ENCODE peak calls at places on chromosome 15, in seven cellular contexts. One of them, this sample, is unnamed.

GRCh38 chr15:56794150-56794922 is 61.0 kb upstream of the ZNF280D start:
- DNase-seq in NCI-H510A treated with DMSO at 0.1 percent for 48 hours: no peak
- DNase-seq in lung microvascular endothelial cell: no peak
- DNase-seq in HFF-Myc: no peak
- DNase-seq in activated naive CD8-positive, alpha-beta T cell treated with anti-CD3 and anti-CD28 coated beads, Interleukin-2, amount 50 U/mL, for 16 hours: no peak
- DNase-seq in NAMALWA: no peak
- DNase-seq in H7: no peak
- DNase-seq in this sample: no peak

GRCh38 chr15:80072285-80072684 is 12.8 kb downstream of the ZFAND6 start:
- DNase-seq in NAMALWA: peak
- DNase-seq in HFF-Myc: peak
- DNase-seq in lung microvascular endothelial cell: peak
- DNase-seq in H7: peak
- DNase-seq in NCI-H510A treated with DMSO at 0.1 percent for 48 hours: peak
- DNase-seq in activated naive CD8-positive, alpha-beta T cell treated with anti-CD3 and anti-CD28 coated beads, Interleukin-2, amount 50 U/mL, for 16 hours: no peak
- DNase-seq in this sample: no peak

GRCh38 chr15:90864507-90864906 is 3.9 kb upstream of the FURIN start:
- DNase-seq in HFF-Myc: no peak
- DNase-seq in lung microvascular endothelial cell: no peak
- DNase-seq in NAMALWA: no peak
- DNase-seq in activated naive CD8-positive, alpha-beta T cell treated with anti-CD3 and anti-CD28 coated beads, Interleukin-2, amount 50 U/mL, for 16 hours: no peak
- DNase-seq in NCI-H510A treated with DMSO at 0.1 percent for 48 hours: peak
- DNase-seq in H7: peak
- DNase-seq in this sample: no peak

GRCh38 chr15:45550436-45550835 is 27.9 kb upstream of the SLC30A4 start:
- DNase-seq in lung microvascular endothelial cell: no peak
- DNase-seq in NCI-H510A treated with DMSO at 0.1 percent for 48 hours: no peak
- DNase-seq in activated naive CD8-positive, alpha-beta T cell treated with anti-CD3 and anti-CD28 coated beads, Interleukin-2, amount 50 U/mL, for 16 hours: no peak
- DNase-seq in HFF-Myc: no peak
- DNase-seq in NAMALWA: no peak
- DNase-seq in H7: no peak
- DNase-seq in this sample: no peak

GRCh38 chr15:61243984-61244593 is 15.0 kb upstream of the RORA start:
- DNase-seq in NAMALWA: no peak
- DNase-seq in HFF-Myc: no peak
- DNase-seq in activated naive CD8-positive, alpha-beta T cell treated with anti-CD3 and anti-CD28 coated beads, Interleukin-2, amount 50 U/mL, for 16 hours: no peak
- DNase-seq in H7: no peak
- DNase-seq in lung microvascular endothelial cell: no peak
- DNase-seq in NCI-H510A treated with DMSO at 0.1 percent for 48 hours: no peak
- DNase-seq in this sample: no peak

GRCh38 chr15:100531823-100532222 is 3.1 kb upstream of the CERS3 start:
- DNase-seq in HFF-Myc: no peak
- DNase-seq in lung microvascular endothelial cell: no peak
- DNase-seq in activated naive CD8-positive, alpha-beta T cell treated with anti-CD3 and anti-CD28 coated beads, Interleukin-2, amount 50 U/mL, for 16 hours: no peak
- DNase-seq in NAMALWA: no peak
- DNase-seq in H7: no peak
- DNase-seq in NCI-H510A treated with DMSO at 0.1 percent for 48 hours: no peak
- DNase-seq in this sample: no peak

GRCh38 chr15:31465083-31465955 is 138.7 kb downstream of the KLF13 start:
- DNase-seq in lung microvascular endothelial cell: no peak
- DNase-seq in H7: no peak
- DNase-seq in NAMALWA: no peak
- DNase-seq in NCI-H510A treated with DMSO at 0.1 percent for 48 hours: peak
- DNase-seq in HFF-Myc: no peak
- DNase-seq in activated naive CD8-positive, alpha-beta T cell treated with anti-CD3 and anti-CD28 coated beads, Interleukin-2, amount 50 U/mL, for 16 hours: no peak
- DNase-seq in this sample: no peak

GRCh38 chr15:85839637-85840036 is 44.9 kb upstream of the KLHL25 start:
- DNase-seq in NAMALWA: no peak
- DNase-seq in lung microvascular endothelial cell: no peak
- DNase-seq in NCI-H510A treated with DMSO at 0.1 percent for 48 hours: no peak
- DNase-seq in H7: no peak
- DNase-seq in HFF-Myc: no peak
- DNase-seq in activated naive CD8-positive, alpha-beta T cell treated with anti-CD3 and anti-CD28 coated beads, Interleukin-2, amount 50 U/mL, for 16 hours: no peak
- DNase-seq in this sample: no peak

GRCh38 chr15:33030315-33030714 is 164.2 kb downstream of the FMN1 start:
- DNase-seq in H7: no peak
- DNase-seq in NCI-H510A treated with DMSO at 0.1 percent for 48 hours: no peak
- DNase-seq in HFF-Myc: no peak
- DNase-seq in lung microvascular endothelial cell: no peak
- DNase-seq in NAMALWA: no peak
- DNase-seq in activated naive CD8-positive, alpha-beta T cell treated with anti-CD3 and anti-CD28 coated beads, Interleukin-2, amount 50 U/mL, for 16 hours: no peak
- DNase-seq in this sample: no peak

GRCh38 chr15:39621210-39621609 is 40.3 kb downstream of the THBS1 start:
- DNase-seq in NAMALWA: no peak
- DNase-seq in NCI-H510A treated with DMSO at 0.1 percent for 48 hours: peak
- DNase-seq in activated naive CD8-positive, alpha-beta T cell treated with anti-CD3 and anti-CD28 coated beads, Interleukin-2, amount 50 U/mL, for 16 hours: no peak
- DNase-seq in HFF-Myc: no peak
- DNase-seq in H7: no peak
- DNase-seq in lung microvascular endothelial cell: peak
- DNase-seq in this sample: no peak

GRCh38 chr15:52067545-52067926 is 45.0 kb downstream of the BCL2L10 start:
- DNase-seq in HFF-Myc: no peak
- DNase-seq in NAMALWA: no peak
- DNase-seq in H7: no peak
- DNase-seq in lung microvascular endothelial cell: no peak
- DNase-seq in activated naive CD8-positive, alpha-beta T cell treated with anti-CD3 and anti-CD28 coated beads, Interleukin-2, amount 50 U/mL, for 16 hours: no peak
- DNase-seq in NCI-H510A treated with DMSO at 0.1 percent for 48 hours: no peak
- DNase-seq in this sample: no peak

GRCh38 chr15:64861331-64861730 is 19.6 kb downstream of the PLEKHO2 start:
- DNase-seq in HFF-Myc: no peak
- DNase-seq in H7: no peak
- DNase-seq in activated naive CD8-positive, alpha-beta T cell treated with anti-CD3 and anti-CD28 coated beads, Interleukin-2, amount 50 U/mL, for 16 hours: no peak
- DNase-seq in lung microvascular endothelial cell: no peak
- DNase-seq in NCI-H510A treated with DMSO at 0.1 percent for 48 hours: no peak
- DNase-seq in NAMALWA: no peak
- DNase-seq in this sample: no peak

GRCh38 chr15:45306105-45306504 is 54.1 kb downstream of the SLC28A2 start:
- DNase-seq in NCI-H510A treated with DMSO at 0.1 percent for 48 hours: no peak
- DNase-seq in activated naive CD8-positive, alpha-beta T cell treated with anti-CD3 and anti-CD28 coated beads, Interleukin-2, amount 50 U/mL, for 16 hours: no peak
- DNase-seq in HFF-Myc: no peak
- DNase-seq in NAMALWA: no peak
- DNase-seq in H7: no peak
- DNase-seq in lung microvascular endothelial cell: no peak
- DNase-seq in this sample: no peak